ENCODE peak calls at places on chromosomes 4 and X, in nine cellular contexts. One of them, this sample, is unnamed.
A peak's percentile ranks its signal among the peaks of the same experiment; 100 is the strongest.

GRCh38 chr4:10333942-10334341 is 123.3 kb downstream of the ZNF518B start:
- DNase-seq in M059J: peak; percentile 36
- DNase-seq in posterior vena cava: no peak
- DNase-seq in H9: peak; percentile 73
- DNase-seq in mucosa of descending colon: no peak
- DNase-seq in foreskin fibroblast: no peak
- DNase-seq in ovary: no peak
- DNase-seq in iris pigment epithelial cell: no peak
- DNase-seq in astrocyte of the spinal cord: no peak
- DNase-seq in this sample: no peak

GRCh38 chrX:47198026-47198686 is 4.5 kb downstream of the UBA1 start:
- DNase-seq in M059J: no peak
- DNase-seq in posterior vena cava: no peak
- DNase-seq in H9: peak; percentile 70
- DNase-seq in mucosa of descending colon: no peak
- DNase-seq in foreskin fibroblast: no peak
- DNase-seq in ovary: no peak
- DNase-seq in iris pigment epithelial cell: peak; percentile 52
- DNase-seq in astrocyte of the spinal cord: peak; percentile 17
- DNase-seq in this sample: no peak

GRCh38 chr4:3223346-3223745 is 25.6 kb upstream of the MSANTD1 start:
- DNase-seq in M059J: no peak
- DNase-seq in posterior vena cava: peak; percentile 66
- DNase-seq in H9: no peak
- DNase-seq in mucosa of descending colon: no peak
- DNase-seq in foreskin fibroblast: no peak
- DNase-seq in ovary: no peak
- DNase-seq in iris pigment epithelial cell: no peak
- DNase-seq in astrocyte of the spinal cord: no peak
- DNase-seq in this sample: peak; percentile 54

GRCh38 chr4:25234390-25235367 is 846 bp downstream of the PI4K2B start:
- DNase-seq in M059J: peak; percentile 89
- DNase-seq in posterior vena cava: peak; percentile 84
- DNase-seq in H9: peak; percentile 44
- DNase-seq in mucosa of descending colon: peak; percentile 51
- DNase-seq in foreskin fibroblast: peak; percentile 85
- DNase-seq in ovary: peak; percentile 51
- DNase-seq in iris pigment epithelial cell: peak; percentile 87
- DNase-seq in astrocyte of the spinal cord: peak; percentile 87
- DNase-seq in this sample: peak; percentile 86

GRCh38 chrX:2955838-2956237 is 26.7 kb upstream of the ARSD start:
- DNase-seq in M059J: peak; percentile 32
- DNase-seq in posterior vena cava: no peak
- DNase-seq in H9: no peak
- DNase-seq in mucosa of descending colon: no peak
- DNase-seq in foreskin fibroblast: no peak
- DNase-seq in ovary: no peak
- DNase-seq in iris pigment epithelial cell: no peak
- DNase-seq in astrocyte of the spinal cord: no peak
- DNase-seq in this sample: no peak

GRCh38 chr4:70901607-70901983 is 574 bp upstream of the MOB1B start:
- DNase-seq in M059J: no peak
- DNase-seq in posterior vena cava: no peak
- DNase-seq in H9: no peak
- DNase-seq in mucosa of descending colon: no peak
- DNase-seq in foreskin fibroblast: peak; percentile 24
- DNase-seq in ovary: no peak
- DNase-seq in iris pigment epithelial cell: no peak
- DNase-seq in astrocyte of the spinal cord: no peak
- DNase-seq in this sample: no peak

GRCh38 chr4:10180927-10181744 is 64.5 kb upstream of the WDR1 start:
- DNase-seq in M059J: peak; percentile 85
- DNase-seq in posterior vena cava: no peak
- DNase-seq in H9: no peak
- DNase-seq in mucosa of descending colon: no peak
- DNase-seq in foreskin fibroblast: peak; percentile 48
- DNase-seq in ovary: no peak
- DNase-seq in iris pigment epithelial cell: peak; percentile 32
- DNase-seq in astrocyte of the spinal cord: no peak
- DNase-seq in this sample: no peak

GRCh38 chr4:100882661-100883060 is 364.8 kb upstream of the EMCN start:
- DNase-seq in M059J: no peak
- DNase-seq in posterior vena cava: no peak
- DNase-seq in H9: no peak
- DNase-seq in mucosa of descending colon: no peak
- DNase-seq in foreskin fibroblast: no peak
- DNase-seq in ovary: no peak
- DNase-seq in iris pigment epithelial cell: no peak
- DNase-seq in astrocyte of the spinal cord: no peak
- DNase-seq in this sample: no peak

GRCh38 chr4:86452323-86452995 is 92.6 kb upstream of the MAPK10 start:
- DNase-seq in M059J: no peak
- DNase-seq in posterior vena cava: peak; percentile 66
- DNase-seq in H9: no peak
- DNase-seq in mucosa of descending colon: no peak
- DNase-seq in foreskin fibroblast: peak; percentile 33
- DNase-seq in ovary: peak; percentile 44
- DNase-seq in iris pigment epithelial cell: peak; percentile 13
- DNase-seq in astrocyte of the spinal cord: peak; percentile 43
- DNase-seq in this sample: no peak

GRCh38 chr4:27007507-27007906 is 146.9 kb downstream of the STIM2 start:
- DNase-seq in M059J: no peak
- DNase-seq in posterior vena cava: no peak
- DNase-seq in H9: no peak
- DNase-seq in mucosa of descending colon: no peak
- DNase-seq in foreskin fibroblast: peak; percentile 56
- DNase-seq in ovary: no peak
- DNase-seq in iris pigment epithelial cell: peak; percentile 66
- DNase-seq in astrocyte of the spinal cord: no peak
- DNase-seq in this sample: no peak

GRCh38 chr4:22500831-22501714 is 14.8 kb downstream of the ADGRA3 start:
- DNase-seq in M059J: peak; percentile 88
- DNase-seq in posterior vena cava: no peak
- DNase-seq in H9: no peak
- DNase-seq in mucosa of descending colon: peak; percentile 76
- DNase-seq in foreskin fibroblast: peak; percentile 79
- DNase-seq in ovary: no peak
- DNase-seq in iris pigment epithelial cell: peak; percentile 75
- DNase-seq in astrocyte of the spinal cord: peak; percentile 58
- DNase-seq in this sample: no peak

GRCh38 chrX:6227445-6227820 is 1.2 kb downstream of the NLGN4X start:
- DNase-seq in M059J: no peak
- DNase-seq in posterior vena cava: no peak
- DNase-seq in H9: no peak
- DNase-seq in mucosa of descending colon: no peak
- DNase-seq in foreskin fibroblast: peak; percentile 3
- DNase-seq in ovary: no peak
- DNase-seq in iris pigment epithelial cell: no peak
- DNase-seq in astrocyte of the spinal cord: no peak
- DNase-seq in this sample: no peak

GRCh38 chr4:5956285-5957021 is 61.8 kb downstream of the C4orf50 start:
- DNase-seq in M059J: peak; percentile 69
- DNase-seq in posterior vena cava: no peak
- DNase-seq in H9: peak; percentile 70
- DNase-seq in mucosa of descending colon: no peak
- DNase-seq in foreskin fibroblast: no peak
- DNase-seq in ovary: no peak
- DNase-seq in iris pigment epithelial cell: no peak
- DNase-seq in astrocyte of the spinal cord: no peak
- DNase-seq in this sample: peak; percentile 84

GRCh38 chrX:115533485-115533884 is 27.5 kb upstream of the PLS3 start:
- DNase-seq in M059J: peak; percentile 13
- DNase-seq in posterior vena cava: no peak
- DNase-seq in H9: no peak
- DNase-seq in mucosa of descending colon: no peak
- DNase-seq in foreskin fibroblast: peak; percentile 54
- DNase-seq in ovary: no peak
- DNase-seq in iris pigment epithelial cell: peak; percentile 72
- DNase-seq in astrocyte of the spinal cord: peak; percentile 7
- DNase-seq in this sample: no peak

GRCh38 chr4:59838236-59838635 is 1361.9 kb upstream of the ADGRL3 start:
- DNase-seq in M059J: no peak
- DNase-seq in posterior vena cava: no peak
- DNase-seq in H9: no peak
- DNase-seq in mucosa of descending colon: no peak
- DNase-seq in foreskin fibroblast: no peak
- DNase-seq in ovary: no peak
- DNase-seq in iris pigment epithelial cell: no peak
- DNase-seq in astrocyte of the spinal cord: no peak
- DNase-seq in this sample: no peak

GRCh38 chrX:67544871-67545771 is 1.3 kb downstream of the AR start:
- DNase-seq in M059J: peak; percentile 51
- DNase-seq in posterior vena cava: no peak
- DNase-seq in H9: peak; percentile 33
- DNase-seq in mucosa of descending colon: no peak
- DNase-seq in foreskin fibroblast: peak; percentile 86
- DNase-seq in ovary: peak; percentile 55
- DNase-seq in iris pigment epithelial cell: peak; percentile 49
- DNase-seq in astrocyte of the spinal cord: peak; percentile 48
- DNase-seq in this sample: peak; percentile 68

GRCh38 chrX:140664939-140665338 is 44.6 kb upstream of the LINC00632 start:
- DNase-seq in M059J: peak; percentile 38
- DNase-seq in posterior vena cava: no peak
- DNase-seq in H9: no peak
- DNase-seq in mucosa of descending colon: no peak
- DNase-seq in foreskin fibroblast: no peak
- DNase-seq in ovary: no peak
- DNase-seq in iris pigment epithelial cell: peak; percentile 22
- DNase-seq in astrocyte of the spinal cord: peak; percentile 19
- DNase-seq in this sample: no peak

GRCh38 chr4:76459291-76459723 is 24.3 kb downstream of the SHROOM3 start:
- DNase-seq in M059J: peak; percentile 93
- DNase-seq in posterior vena cava: no peak
- DNase-seq in H9: peak; percentile 80
- DNase-seq in mucosa of descending colon: no peak
- DNase-seq in foreskin fibroblast: no peak
- DNase-seq in ovary: no peak
- DNase-seq in iris pigment epithelial cell: peak; percentile 75
- DNase-seq in astrocyte of the spinal cord: peak; percentile 85
- DNase-seq in this sample: no peak

GRCh38 chrX:123475068-123475724 is 257.7 kb downstream of the THOC2 start:
- DNase-seq in M059J: peak; percentile 39
- DNase-seq in posterior vena cava: no peak
- DNase-seq in H9: no peak
- DNase-seq in mucosa of descending colon: no peak
- DNase-seq in foreskin fibroblast: peak; percentile 15
- DNase-seq in ovary: no peak
- DNase-seq in iris pigment epithelial cell: peak; percentile 1
- DNase-seq in astrocyte of the spinal cord: no peak
- DNase-seq in this sample: no peak

GRCh38 chrX:135977611-135978010 is 3.8 kb upstream of the MMGT1 start:
- DNase-seq in M059J: peak; percentile 82
- DNase-seq in posterior vena cava: no peak
- DNase-seq in H9: no peak
- DNase-seq in mucosa of descending colon: no peak
- DNase-seq in foreskin fibroblast: peak; percentile 48
- DNase-seq in ovary: no peak
- DNase-seq in iris pigment epithelial cell: peak; percentile 80
- DNase-seq in astrocyte of the spinal cord: peak; percentile 12
- DNase-seq in this sample: no peak

GRCh38 chrX:130075768-130076167 is 34.5 kb downstream of the ELF4 start:
- DNase-seq in M059J: no peak
- DNase-seq in posterior vena cava: no peak
- DNase-seq in H9: no peak
- DNase-seq in mucosa of descending colon: no peak
- DNase-seq in foreskin fibroblast: no peak
- DNase-seq in ovary: no peak
- DNase-seq in iris pigment epithelial cell: no peak
- DNase-seq in astrocyte of the spinal cord: no peak
- DNase-seq in this sample: no peak

GRCh38 chrX:145817299-145817665 is 347 bp upstream of the SLITRK2 start:
- DNase-seq in M059J: no peak
- DNase-seq in posterior vena cava: no peak
- DNase-seq in H9: peak; percentile 39
- DNase-seq in mucosa of descending colon: no peak
- DNase-seq in foreskin fibroblast: no peak
- DNase-seq in ovary: no peak
- DNase-seq in iris pigment epithelial cell: no peak
- DNase-seq in astrocyte of the spinal cord: peak; percentile 32
- DNase-seq in this sample: peak; percentile 53

GRCh38 chrX:11097920-11098319 is 13.2 kb upstream of the HCCS start:
- DNase-seq in M059J: no peak
- DNase-seq in posterior vena cava: no peak
- DNase-seq in H9: no peak
- DNase-seq in mucosa of descending colon: no peak
- DNase-seq in foreskin fibroblast: no peak
- DNase-seq in ovary: no peak
- DNase-seq in iris pigment epithelial cell: no peak
- DNase-seq in astrocyte of the spinal cord: no peak
- DNase-seq in this sample: no peak

GRCh38 chr4:138192113-138192512 is 50.0 kb downstream of the SLC7A11 start:
- DNase-seq in M059J: peak; percentile 74
- DNase-seq in posterior vena cava: no peak
- DNase-seq in H9: no peak
- DNase-seq in mucosa of descending colon: no peak
- DNase-seq in foreskin fibroblast: peak; percentile 16
- DNase-seq in ovary: no peak
- DNase-seq in iris pigment epithelial cell: peak; percentile 23
- DNase-seq in astrocyte of the spinal cord: peak; percentile 17
- DNase-seq in this sample: no peak

This sample was measured in kidney.